ENCODE peak calls at places on chromosomes 6 and 20, in six cellular contexts. I is neural progenitor cell; J is skeletal muscle cell; Y is CD4-positive, alpha-beta memory T cell; A is endothelial cell of umbilical vein; P is tibial nerve. M is an unnamed sample.
A peak's percentile ranks its signal among the peaks of the same experiment; 100 is the strongest.

GRCh38 chr6:35053701-35054100 is 87.4 kb downstream of the TCP11 start:
- DNase-seq in J (no peak), I (no peak), Y (no peak), A (no peak), P (no peak), M (no peak)

GRCh38 chr6:85997206-85997605 is 354.5 kb upstream of the SYNCRIP start:
- DNase-seq in Y (no peak), A (no peak), I (no peak), J (no peak), P (no peak), M (no peak)

GRCh38 chr20:50717974-50718761 is 13.2 kb upstream of the PARD6B start:
- DNase-seq in J (no peak), P (no peak), Y (no peak), A (no peak), I (no peak), M (peak; percentile 77)

GRCh38 chr6:25388776-25389175 is 109.6 kb downstream of the CARMIL1 start:
- DNase-seq in J (no peak), P (no peak), I (no peak), Y (no peak), A (no peak), M (no peak)

GRCh38 chr6:144744720-144745119 is 459.6 kb downstream of the UTRN start:
- DNase-seq in A (no peak), P (no peak), J (no peak), Y (no peak), I (peak; percentile 36), M (no peak)

GRCh38 chr6:156599367-156599766 is 177.8 kb upstream of the ARID1B start:
- DNase-seq in Y (no peak), P (peak; percentile 27), I (no peak), J (no peak), A (no peak), M (no peak)

GRCh38 chr20:48295445-48295903 is 510.2 kb upstream of the SULF2 start:
- DNase-seq in Y (no peak), I (peak; percentile 76), P (peak; percentile 17), A (peak; percentile 95), J (peak; percentile 55), M (no peak)

GRCh38 chr20:5608448-5609161 is 141.6 kb upstream of the SHLD1 start:
- DNase-seq in J (no peak), Y (no peak), P (no peak), A (peak; percentile 48), I (no peak), M (no peak)

GRCh38 chr6:155313602-155314091 is 637 bp downstream of the TFB1M start:
- DNase-seq in I (no peak), A (no peak), J (no peak), Y (no peak), P (no peak), M (no peak)

GRCh38 chr6:150894935-150895686 is 29.6 kb downstream of the MTHFD1L start:
- DNase-seq in J (no peak), I (peak; percentile 13), A (no peak), Y (no peak), P (peak; percentile 24), M (no peak)

GRCh38 chr6:159730277-159730676 is 3.0 kb downstream of the WTAP start:
- DNase-seq in Y (no peak), I (no peak), P (no peak), A (no peak), J (no peak), M (no peak)

GRCh38 chr6:159727717-159728440 is 573 bp downstream of the WTAP start:
- DNase-seq in I (no peak), J (no peak), P (no peak), Y (no peak), A (peak; percentile 63), M (no peak)

GRCh38 chr6:159728552-159728951 is 1.2 kb downstream of the WTAP start:
- DNase-seq in P (no peak), Y (no peak), I (no peak), J (no peak), A (no peak), M (no peak)

GRCh38 chr6:159726918-159727716 is at the start of gene WTAP:
- DNase-seq in A (peak; percentile 95), P (peak; percentile 91), Y (peak; percentile 96), I (peak; percentile 95), J (peak; percentile 87), M (peak; percentile 95)

DNA sequence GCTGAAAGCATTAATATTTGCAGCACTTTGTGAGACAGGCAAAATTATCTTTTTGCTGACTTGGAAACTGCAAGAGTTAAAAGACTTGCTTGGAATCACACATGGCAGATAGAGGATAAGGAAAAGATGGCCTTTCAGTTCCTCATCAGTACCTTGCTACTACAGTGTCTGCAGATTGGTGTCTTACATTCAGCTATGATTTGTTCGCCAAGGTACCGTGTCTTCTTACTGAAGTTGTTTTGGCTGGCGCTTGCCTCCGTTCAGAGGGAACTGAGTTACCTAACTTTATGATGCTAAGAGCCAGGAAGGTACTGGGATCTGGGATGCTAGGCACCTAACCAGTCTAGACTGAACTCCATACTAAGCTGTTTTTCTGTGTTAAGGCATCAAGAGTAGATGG is 2.3 kb downstream of the WTAP start:
- DNase-seq in Y (no peak), J (no peak), P (no peak), I (peak; percentile 19), A (peak; percentile 20), M (no peak)
- H3K4me3 ChIP-seq in Y (no peak overlapping the region), J (peak overlapping the region; percentile 85), P (peak overlapping the region; percentile 5), I (peak overlapping the region; percentile 97), A (peak overlapping the region; percentile 100), M (no peak overlapping the region)

GRCh38 chr20:4082406-4083102 is 67.2 kb upstream of the RNF24 start:
- DNase-seq in Y (peak; percentile 64), P (peak; percentile 44), J (no peak), I (peak; percentile 70), A (no peak), M (peak; percentile 89)
- H3K4me3 ChIP-seq in Y (no peak overlapping the region), P (no peak overlapping the region), J (no peak overlapping the region), I (no peak overlapping the region), A (no peak overlapping the region), M (no peak overlapping the region)

DNA sequence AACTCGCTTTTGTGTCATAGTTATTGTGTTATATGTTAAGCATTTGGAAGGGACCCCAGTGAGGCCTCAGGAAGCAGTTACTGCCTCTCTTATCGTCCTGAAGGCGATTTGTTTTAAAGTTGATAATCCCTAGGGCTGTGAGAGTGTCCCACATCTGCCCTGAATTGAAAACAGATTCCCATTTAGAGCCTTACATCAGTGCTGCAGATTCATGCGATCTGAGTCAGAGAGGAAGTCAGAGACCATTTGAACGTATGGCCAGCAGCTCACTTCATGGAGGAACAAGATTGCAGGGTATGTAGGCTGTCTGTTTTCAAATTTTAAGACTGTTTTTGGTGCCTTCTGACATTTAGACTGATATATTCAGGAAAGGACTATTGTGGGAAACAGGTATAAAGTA is 70.6 kb upstream of the SASH1 start:
- DNase-seq in I (no peak), P (no peak), J (peak; percentile 89), Y (no peak), A (peak; percentile 89), M (no peak)
- H3K4me3 ChIP-seq in I (no peak overlapping the region), P (no peak overlapping the region), J (peak overlapping the region; percentile 45), Y (no peak overlapping the region), A (peak overlapping the region; percentile 45), M (no peak overlapping the region)

GRCh38 chr6:28589234-28589951 is 63.7 kb downstream of the GPX5 start:
- DNase-seq in P (peak; percentile 32), I (peak; percentile 87), J (peak; percentile 77), A (peak; percentile 81), Y (peak; percentile 27), M (no peak)
- H3K4me3 ChIP-seq in P (no peak overlapping the region), I (peak overlapping the region; percentile 88), J (peak overlapping the region; percentile 35), A (peak overlapping the region; percentile 6), Y (no peak overlapping the region), M (no peak overlapping the region)

GRCh38 chr6:132817554-132818403 is 3.4 kb downstream of the RPS12 start:
- DNase-seq in Y (no peak), I (no peak), A (no peak), J (no peak), P (no peak), M (no peak)
- H3K4me3 ChIP-seq in Y (no peak overlapping the region), I (no peak overlapping the region), A (no peak overlapping the region), J (no peak overlapping the region), P (no peak overlapping the region), M (no peak overlapping the region)

DNA sequence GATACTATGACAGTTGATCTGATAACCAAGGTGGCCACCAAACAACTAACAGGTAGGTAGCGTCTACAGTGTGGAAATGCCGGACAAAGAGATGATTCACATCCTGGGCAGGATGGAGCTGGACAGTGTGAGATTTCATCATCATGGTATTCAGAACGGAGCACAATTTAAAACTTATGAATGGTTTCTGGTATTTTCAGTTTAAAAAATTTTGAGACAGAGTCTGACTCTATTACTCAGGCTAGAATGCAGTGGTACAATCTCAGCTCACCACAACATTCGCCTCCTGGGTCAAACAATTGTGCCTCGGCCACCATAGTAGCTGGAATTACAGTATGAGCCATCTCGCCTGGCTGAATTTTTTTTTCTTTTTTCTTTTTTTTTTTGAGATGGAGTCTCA is 43.8 kb downstream of the CEP57L1 start:
- DNase-seq in Y (no peak), A (no peak), J (no peak), P (no peak), I (no peak), M (no peak)
- H3K4me3 ChIP-seq in Y (no peak overlapping the region), A (no peak overlapping the region), J (no peak overlapping the region), P (no peak overlapping the region), I (no peak overlapping the region), M (no peak overlapping the region)

DNA sequence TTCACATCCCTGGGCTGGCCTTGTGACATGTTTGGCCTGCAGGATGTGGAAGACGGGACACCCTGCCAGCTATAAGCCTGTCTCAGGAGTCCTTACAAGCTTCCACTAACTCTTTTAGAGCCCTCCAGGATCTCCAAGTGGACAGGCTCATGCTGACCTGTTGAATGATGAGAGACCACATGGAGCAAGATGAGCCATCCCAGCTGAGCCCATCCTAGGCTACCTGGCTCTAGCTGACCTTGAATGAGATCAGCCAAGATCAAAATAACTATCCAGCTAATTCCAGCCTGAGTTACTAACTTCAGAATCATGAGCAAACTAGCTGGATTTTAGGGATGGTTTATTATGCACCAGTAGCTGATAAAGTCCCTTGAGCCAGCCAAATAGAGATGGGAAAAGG is 169.5 kb downstream of the TFAP2C start:
- DNase-seq in A (no peak), P (no peak), I (no peak), Y (no peak), J (no peak), M (no peak)
- H3K4me3 ChIP-seq in A (no peak overlapping the region), P (no peak overlapping the region), I (no peak overlapping the region), Y (no peak overlapping the region), J (no peak overlapping the region), M (no peak overlapping the region)

M was measured in lower leg skin.